ENCODE peak calls at places on chromosomes 4 and X, in five cellular contexts. M is testis; W is AG09309; S is transverse colon; F is activated gamma-delta T cell treated with anti-CD3 and anti-CD28 coated beads, Interleukin-2, amount 50 U/mL, for 16 hours. C is an unnamed sample.

GRCh38 chrX:37712458-37712857 is 26.9 kb downstream of the XK start:
- DNase-seq in W (no peak), F (no peak), S (no peak), M (no peak), C (no peak)

GRCh38 chr4:32340591-32340990 is 1620.4 kb downstream of the PCDH7 start:
- DNase-seq in F (no peak), M (no peak), W (no peak), S (no peak), C (no peak)

GRCh38 chr4:111641813-111642579 is 503.3 kb upstream of the FAM241A start:
- DNase-seq in S (peak), W (peak), M (peak), F (no peak), C (peak)

GRCh38 chrX:103063918-103064434 is at the start of gene BEX1:
- DNase-seq in S (peak), W (no peak), M (peak), F (no peak), C (no peak)

GRCh38 chr4:105128208-105128607 is 18.5 kb upstream of the TET2 start:
- DNase-seq in F (no peak), W (no peak), S (no peak), M (no peak), C (no peak)

GRCh38 chr4:170051402-170051801 is 25.2 kb upstream of the MFAP3L start:
- DNase-seq in W (no peak), M (no peak), F (no peak), S (no peak), C (no peak)

GRCh38 chr4:19748470-19748869 is 503.2 kb upstream of the SLIT2 start:
- DNase-seq in F (no peak), S (peak), W (peak), M (peak), C (peak)

GRCh38 chr4:54322817-54323417 is 93.8 kb downstream of the PDGFRA start:
- DNase-seq in M (peak), S (peak), F (peak), W (peak), C (peak)

GRCh38 chr4:74370912-74371311 is 6.0 kb downstream of the EREG start:
- DNase-seq in F (no peak), W (no peak), S (peak), M (peak), C (no peak)

GRCh38 chrX:11190745-11191510 is 79.8 kb downstream of the HCCS start:
- DNase-seq in F (no peak), S (peak), M (no peak), W (no peak), C (no peak)

GRCh38 chr4:1974836-1975235 is 33.9 kb downstream of the NELFA start:
- DNase-seq in W (no peak), S (no peak), F (no peak), M (no peak), C (no peak)

GRCh38 chr4:83115000-83115399 is 471 bp upstream of the PLAC8 start:
- DNase-seq in S (no peak), F (no peak), M (no peak), W (no peak), C (no peak)

GRCh38 chr4:4338632-4339031 is 48.3 kb upstream of the NSG1 start:
- DNase-seq in S (no peak), W (no peak), M (no peak), F (no peak), C (no peak)

GRCh38 chr4:880684-881405 is 51.3 kb downstream of the GAK start:
- DNase-seq in F (no peak), M (no peak), W (no peak), S (no peak), C (no peak)

GRCh38 chr4:3531306-3531886 is 826 bp downstream of the LRPAP1 start:
- DNase-seq in M (no peak), W (no peak), F (no peak), S (no peak), C (no peak)

GRCh38 chr4:84895283-84895682 is 71.2 kb downstream of the WDFY3 start:
- DNase-seq in F (no peak), W (no peak), M (no peak), S (no peak), C (no peak)

GRCh38 chr4:17322514-17322913 is 189.4 kb downstream of the QDPR start:
- DNase-seq in F (no peak), S (no peak), W (no peak), M (no peak), C (no peak)

GRCh38 chr4:128859887-128860774 is 50.6 kb downstream of the JADE1 start:
- DNase-seq in S (no peak), W (peak), M (no peak), F (no peak), C (peak)

GRCh38 chr4:1045193-1045594 is 33.8 kb downstream of the FGFRL1 start:
- DNase-seq in M (no peak), W (no peak), S (no peak), F (no peak), C (no peak)

GRCh38 chr4:65071532-65071931 is 598.8 kb downstream of the EPHA5 start:
- DNase-seq in F (no peak), W (no peak), S (no peak), M (no peak), C (no peak)

GRCh38 chr4:146212781-146213180 is 1.6 kb upstream of the REELD1 start:
- DNase-seq in M (no peak), F (no peak), W (no peak), S (no peak), C (no peak)

GRCh38 chr4:16337936-16338335 is 111.7 kb upstream of the TAPT1 start:
- DNase-seq in S (no peak), F (no peak), M (no peak), W (no peak), C (no peak)

GRCh38 chrX:119537487-119537886 is 27.7 kb downstream of the STEEP1 start:
- DNase-seq in M (no peak), W (no peak), F (no peak), S (no peak), C (no peak)

GRCh38 chr4:157220026-157220881 is at the start of gene GRIA2:
- DNase-seq in M (peak), F (no peak), S (no peak), W (peak), C (no peak)